ENCODE peak calls at places on chromosomes 2 and 18, in five cellular contexts. P is neuronal stem cell, R is IMR-90, T is H9, B is H1. I is an unnamed sample. For H3K9me3, the result is how much of the 10 kb centered on the place peaks cover.

GRCh38 chr2:233480490-233481202 is 85.9 kb downstream of the USP40 start:
- DNase-seq in P (no peak), R (no peak), T (no peak), B (no peak), I (no peak)

GRCh38 chr2:121073320-121074210 is 211.4 kb downstream of the TFCP2L1 start:
- DNase-seq in P (no peak), R (no peak), T (no peak), B (no peak), I (peak)

GRCh38 chr2:160199053-160199452 is 1.0 kb downstream of the ITGB6 start:
- DNase-seq in P (no peak), R (no peak), T (no peak), B (no peak), I (no peak)

GRCh38 chr2:105118960-105119359 is 81.1 kb downstream of the MRPS9 start:
- DNase-seq in P (peak), R (no peak), T (peak), B (peak), I (peak)

GRCh38 chr18:54684786-54685185 is 93.7 kb downstream of the DYNAP start:
- DNase-seq in P (peak), R (no peak), T (peak), B (no peak), I (peak)

GRCh38 chr2:37005118-37005868 is 39.0 kb upstream of the STRN start:
- DNase-seq in P (no peak), R (peak), T (peak), B (no peak), I (peak)

GRCh38 chr2:104848526-104848925 is 5.4 kb upstream of the POU3F3 start:
- DNase-seq in P (no peak), R (no peak), T (no peak), B (no peak), I (no peak)

GRCh38 chr2:12861344-12861942 is 144.7 kb downstream of the TRIB2 start:
- DNase-seq in P (no peak), R (peak), T (no peak), B (no peak), I (peak)

GRCh38 chr2:10185755-10186154 is 63.2 kb downstream of the RRM2 start:
- DNase-seq in P (no peak), R (no peak), T (no peak), B (no peak), I (no peak)

GRCh38 chr2:219171231-219171651 is 1.4 kb upstream of the SLC23A3 start:
- DNase-seq in P (peak), R (peak), T (peak), B (peak), I (peak)

GRCh38 chr2:217858519-217859466 is 144.0 kb downstream of the TNS1 start:
- DNase-seq in P (peak), R (peak), T (peak), B (no peak), I (peak)

GRCh38 chr2:120298173-120298835 is 45.7 kb downstream of the RALB start:
- DNase-seq in P (no peak), R (peak), T (no peak), B (no peak), I (peak)

GRCh38 chr2:88737385-88737784 is 45.9 kb downstream of the RPIA start:
- DNase-seq in P (no peak), R (peak), T (no peak), B (no peak), I (no peak)

GRCh38 chr2:65436825-65437221 is 4.4 kb upstream of the SPRED2 start:
- DNase-seq in P (no peak), R (no peak), T (no peak), B (no peak), I (no peak)

GRCh38 chr18:48791636-48792105 is 159.1 kb downstream of the SMAD7 start:
- DNase-seq in P (no peak), R (no peak), T (no peak), B (no peak), I (no peak)

GRCh38 chr2:133130548-133131246 is 437.6 kb downstream of the NCKAP5 start:
- DNase-seq in P (no peak), R (peak), T (no peak), B (no peak), I (peak)

GRCh38 chr2:189657867-189658266 is 3.4 kb upstream of the ASNSD1 start:
- DNase-seq in P (no peak), R (peak), T (no peak), B (no peak), I (peak)

GRCh38 chr2:9473308-9473984 is 905 bp upstream of the IAH1 start:
- DNase-seq in P (no peak), R (no peak), T (peak), B (peak), I (no peak)

GRCh38 chr2:127105656-127106456 is 1.1 kb downstream of the BIN1 start:
- DNase-seq in P (peak), R (peak), T (peak), B (peak), I (peak)

GRCh38 chr2:219475697-219476604 is 22.7 kb upstream of the GMPPA start:
- DNase-seq in P (peak), R (peak), T (peak), B (peak), I (peak)

GRCh38 chr2:44983836-44984604 is 25.2 kb downstream of the SIX2 start:
- DNase-seq in P (no peak), R (no peak), T (no peak), B (no peak), I (no peak)
- H2BK5ac ChIP-seq in P (no peak), R (no peak), T (no peak), B (no peak), I (no peak)

DNA sequence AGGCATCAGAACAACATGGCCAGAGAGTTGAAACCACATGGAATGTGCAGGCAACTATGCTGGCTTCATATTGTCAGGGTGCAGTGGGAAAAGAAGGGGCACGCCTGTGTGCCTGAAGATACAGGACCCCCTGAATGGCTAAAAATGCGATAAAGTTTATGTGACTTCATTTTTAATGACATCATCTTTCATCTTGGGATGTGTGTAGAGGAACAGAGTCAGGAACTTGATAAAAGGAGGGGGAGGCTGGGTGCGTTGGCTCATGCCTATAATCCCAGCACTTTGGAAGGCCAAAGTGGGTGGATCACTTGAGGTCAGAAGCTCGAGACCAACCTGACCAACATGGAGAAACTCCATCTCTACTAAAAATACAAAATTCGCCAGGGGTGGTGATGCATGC is 872.6 kb downstream of the TDRD15 start:
- DNase-seq in P (no peak), R (no peak), T (no peak), B (no peak), I (no peak)
- H3K9me3 ChIP-seq in P (under half), R (under half), T (under half), B (under half), I (under half)

GRCh38 chr2:235515821-235516220 is 22.0 kb downstream of the AGAP1 start:
- DNase-seq in P (no peak), R (no peak), T (no peak), B (no peak), I (no peak)
- H3K18ac ChIP-seq in P (no peak), R (no peak), T (no peak), B (no peak), I (no peak)

GRCh38 chr2:38301340-38301968 is 75.6 kb downstream of the ATL2 start:
- DNase-seq in P (no peak), R (no peak), T (peak), B (no peak), I (no peak)
- H2BK5ac ChIP-seq in P (no peak), R (no peak), T (peak), B (peak), I (no peak)

GRCh38 chr2:152499411-152499810 is 164.4 kb downstream of the FMNL2 start:
- DNase-seq in P (no peak), R (no peak), T (no peak), B (no peak), I (peak)
- H3K9me3 ChIP-seq in P (under half), R (under half), T (under half), B (under half), I (under half)

DNA sequence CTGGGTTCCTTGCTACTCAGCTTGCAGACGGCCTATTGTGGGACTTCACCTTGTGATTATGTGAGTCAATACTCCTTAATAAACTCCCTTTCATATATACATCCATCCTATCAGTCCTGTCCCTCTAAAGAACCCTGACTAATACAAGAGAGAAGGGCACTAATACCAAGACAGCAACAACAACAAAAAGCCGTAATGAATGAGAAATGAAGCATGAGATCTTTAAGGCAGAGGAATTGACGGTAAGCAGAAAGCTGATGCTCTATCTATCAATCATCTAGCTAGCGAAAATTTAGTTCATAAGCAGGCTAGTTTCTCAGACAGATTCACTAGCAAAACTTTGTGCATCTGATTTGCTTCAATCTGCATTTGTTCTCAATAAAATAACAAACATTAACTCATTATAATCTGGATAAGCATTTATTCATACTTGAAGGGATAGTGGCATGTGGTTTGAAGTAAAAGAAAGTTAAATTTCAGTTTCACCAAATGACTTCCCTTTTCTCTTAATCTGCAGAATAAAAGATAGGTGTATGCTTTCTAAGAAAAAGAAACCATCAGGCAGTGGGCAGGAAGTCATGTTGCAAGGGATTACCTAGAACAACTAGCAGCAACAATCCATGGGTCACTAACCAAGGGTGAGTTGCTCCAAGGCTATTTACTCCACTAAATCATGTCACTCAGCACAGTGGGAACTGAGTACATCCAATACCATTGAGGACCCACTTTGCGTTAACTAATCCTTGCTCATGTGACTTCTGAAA is 376.5 kb downstream of the TMEM182 start:
- DNase-seq in P (no peak), R (no peak), T (no peak), B (no peak), I (no peak)
- H3K18ac ChIP-seq in P (no peak), R (no peak), T (no peak), B (no peak), I (no peak)

DNA sequence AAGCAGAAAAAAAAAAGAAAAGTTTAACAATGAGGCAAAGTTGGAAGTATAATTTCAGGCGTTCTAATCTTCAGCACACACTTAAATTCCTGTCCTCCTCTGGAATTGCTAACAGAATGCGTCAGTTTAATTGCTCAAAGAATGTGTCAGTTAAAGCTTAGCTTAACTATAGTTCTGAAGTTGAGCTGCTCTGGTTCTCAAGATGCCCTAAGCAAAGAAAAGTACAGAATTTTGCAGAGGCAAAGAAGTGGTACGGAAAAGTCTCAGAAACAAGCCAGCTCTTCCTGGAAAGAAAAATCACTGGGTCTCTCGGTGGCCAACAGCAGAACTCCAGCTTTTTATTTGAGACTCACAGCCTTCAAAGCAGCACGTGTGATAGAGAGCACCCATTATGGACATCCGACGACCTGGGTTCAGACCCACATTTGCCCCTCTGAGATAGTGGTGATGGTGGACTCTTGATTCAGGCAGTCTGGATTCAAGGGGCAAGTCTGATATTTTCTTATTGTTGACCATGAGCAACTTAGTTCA is 22.2 kb upstream of the MYO3B start:
- DNase-seq in P (no peak), R (no peak), T (no peak), B (no peak), I (no peak)
- H2BK5ac ChIP-seq in P (no peak), R (no peak), T (no peak), B (peak), I (no peak)